ENCODE peak calls at places on chromosome 21, in ten cellular contexts. X is CD8-positive, alpha-beta T cell; O is tibial nerve; T is fibroblast of lung; S is osteocyte; J is thyroid gland; D is transverse colon; B is ascending aorta; N is MM.1S; W is Panc1. Q is an unnamed sample.

GRCh38 chr21:38303300-38303699 is 46.5 kb downstream of the KCNJ15 start:
- DNase-seq in X (no peak), O (peak), T (peak), S (no peak), J (no peak), D (no peak), B (peak), N (no peak), W (peak), Q (no peak)

GRCh38 chr21:36908260-36908908 is 58.1 kb downstream of the HLCS start:
- DNase-seq in X (no peak), O (no peak), T (peak), S (no peak), J (no peak), D (no peak), B (no peak), N (no peak), W (no peak), Q (no peak)

GRCh38 chr21:46099476-46099875 is 1.6 kb downstream of the COL6A2 start:
- DNase-seq in X (peak), O (peak), T (no peak), S (peak), J (no peak), D (peak), B (peak), N (no peak), W (no peak), Q (peak)

GRCh38 chr21:40719615-40720014 is 127.3 kb downstream of the DSCAM start:
- DNase-seq in X (no peak), O (no peak), T (no peak), S (no peak), J (no peak), D (no peak), B (no peak), N (peak), W (no peak), Q (no peak)

GRCh38 chr21:39579734-39580332 is 32.9 kb upstream of the B3GALT5 start:
- DNase-seq in X (no peak), O (no peak), T (no peak), S (peak), J (no peak), D (no peak), B (no peak), N (no peak), W (no peak), Q (no peak)

GRCh38 chr21:44657635-44658183 is at the start of gene KRTAP12-3:
- DNase-seq in X (peak), O (no peak), T (no peak), S (peak), J (no peak), D (no peak), B (no peak), N (peak), W (no peak), Q (no peak)

GRCh38 chr21:36700295-36700960 is 1.5 kb downstream of the SIM2 start:
- DNase-seq in X (no peak), O (no peak), T (no peak), S (no peak), J (no peak), D (no peak), B (no peak), N (no peak), W (no peak), Q (no peak)

GRCh38 chr21:20418353-20418752 is 579.9 kb upstream of the NCAM2 start:
- DNase-seq in X (no peak), O (no peak), T (no peak), S (no peak), J (no peak), D (no peak), B (no peak), N (no peak), W (no peak), Q (no peak)

GRCh38 chr21:26169061-26169610 is 1.4 kb downstream of the APP start:
- DNase-seq in X (peak), O (peak), T (peak), S (no peak), J (peak), D (peak), B (peak), N (peak), W (no peak), Q (peak)

GRCh38 chr21:42362198-42362597 is 4.1 kb downstream of the TFF1 start:
- DNase-seq in X (no peak), O (no peak), T (no peak), S (no peak), J (no peak), D (no peak), B (no peak), N (no peak), W (no peak), Q (no peak)

GRCh38 chr21:42361286-42361685 is 5.0 kb downstream of the TFF1 start:
- DNase-seq in X (no peak), O (no peak), T (no peak), S (no peak), J (no peak), D (no peak), B (no peak), N (no peak), W (no peak), Q (no peak)

GRCh38 chr21:42358261-42358660 is 7.5 kb upstream of the TFF2 start:
- DNase-seq in X (no peak), O (no peak), T (no peak), S (no peak), J (no peak), D (no peak), B (no peak), N (no peak), W (no peak), Q (no peak)

GRCh38 chr21:42358937-42359336 is 7.4 kb downstream of the TFF1 start:
- DNase-seq in X (no peak), O (no peak), T (no peak), S (no peak), J (no peak), D (no peak), B (no peak), N (peak), W (no peak), Q (no peak)

GRCh38 chr21:42360317-42360716 is 6.0 kb downstream of the TFF1 start:
- DNase-seq in X (no peak), O (no peak), T (no peak), S (no peak), J (no peak), D (no peak), B (no peak), N (no peak), W (no peak), Q (no peak)
- TF ChIP-seq CTCF in X (no peak), O (no peak), T (no peak), S (no peak), J (no peak), D (no peak), B (no peak), N (peak), W (no peak), Q (no peak)

GRCh38 chr21:31786164-31786920 is 54.4 kb upstream of the SCAF4 start:
- DNase-seq in X (no peak), O (no peak), T (no peak), S (no peak), J (peak), D (no peak), B (no peak), N (no peak), W (no peak), Q (no peak)

GRCh38 chr21:31781737-31782136 is 49.8 kb upstream of the SCAF4 start:
- DNase-seq in X (no peak), O (peak), T (peak), S (no peak), J (peak), D (no peak), B (peak), N (no peak), W (no peak), Q (no peak)

GRCh38 chr21:31777857-31778256 is 45.9 kb upstream of the SCAF4 start:
- DNase-seq in X (no peak), O (no peak), T (no peak), S (no peak), J (no peak), D (peak), B (no peak), N (no peak), W (no peak), Q (no peak)

DNA sequence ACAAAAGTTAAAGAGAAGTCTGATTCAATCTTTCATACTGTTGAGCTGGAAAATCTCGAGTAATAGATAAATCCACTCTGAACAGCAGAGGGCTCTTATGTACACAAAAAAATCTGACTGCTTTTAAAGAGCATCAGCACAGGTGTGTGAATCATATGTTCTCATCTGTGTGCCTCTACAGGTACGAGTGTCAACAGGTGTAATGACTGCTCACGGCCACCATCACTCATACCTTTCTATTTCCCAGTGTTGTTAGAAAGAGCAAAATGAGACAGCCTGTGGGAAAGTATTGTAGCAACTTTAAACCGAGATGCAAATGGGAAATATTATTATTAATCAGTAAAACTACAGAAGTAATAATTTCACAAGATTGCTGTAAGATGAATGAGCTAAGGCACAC is 49.0 kb upstream of the SCAF4 start:
- DNase-seq in X (no peak), O (no peak), T (no peak), S (no peak), J (no peak), D (no peak), B (no peak), N (peak), W (no peak), Q (no peak)
- TF ChIP-seq CTCF in X (no peak), O (no peak), T (no peak), S (peak), J (peak), D (no peak), B (no peak), N (peak), W (peak), Q (peak)

DNA sequence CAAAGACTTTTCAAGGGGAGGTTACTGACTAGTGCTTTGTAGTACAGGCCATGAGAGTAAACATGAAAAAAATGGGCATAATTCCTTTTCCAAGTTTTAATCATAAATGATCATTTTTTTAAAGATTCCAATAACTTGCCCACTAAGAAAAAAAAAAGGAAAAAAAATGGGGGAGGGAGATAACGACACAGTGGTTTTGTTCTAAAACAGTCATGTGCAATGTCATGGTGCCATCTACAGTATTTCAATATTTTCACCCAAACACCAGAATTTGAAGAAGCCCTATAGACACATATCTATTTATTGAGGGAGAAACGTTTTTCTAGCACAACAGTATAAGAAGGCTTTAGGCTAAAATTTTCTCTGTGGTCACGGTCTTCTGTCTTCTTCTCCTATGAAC is 250.2 kb downstream of the LTN1 start:
- DNase-seq in X (no peak), O (no peak), T (peak), S (no peak), J (no peak), D (no peak), B (no peak), N (no peak), W (no peak), Q (no peak)
- TF ChIP-seq CTCF in X (no peak), O (no peak), T (peak), S (peak), J (no peak), D (no peak), B (peak), N (peak), W (no peak), Q (no peak)

GRCh38 chr21:43361127-43361492 is 65.8 kb downstream of the SIK1 start:
- DNase-seq in X (no peak), O (no peak), T (no peak), S (no peak), J (no peak), D (peak), B (no peak), N (peak), W (no peak), Q (no peak)
- TF ChIP-seq CTCF in X (no peak), O (no peak), T (no peak), S (no peak), J (no peak), D (no peak), B (no peak), N (peak), W (no peak), Q (no peak)

DNA sequence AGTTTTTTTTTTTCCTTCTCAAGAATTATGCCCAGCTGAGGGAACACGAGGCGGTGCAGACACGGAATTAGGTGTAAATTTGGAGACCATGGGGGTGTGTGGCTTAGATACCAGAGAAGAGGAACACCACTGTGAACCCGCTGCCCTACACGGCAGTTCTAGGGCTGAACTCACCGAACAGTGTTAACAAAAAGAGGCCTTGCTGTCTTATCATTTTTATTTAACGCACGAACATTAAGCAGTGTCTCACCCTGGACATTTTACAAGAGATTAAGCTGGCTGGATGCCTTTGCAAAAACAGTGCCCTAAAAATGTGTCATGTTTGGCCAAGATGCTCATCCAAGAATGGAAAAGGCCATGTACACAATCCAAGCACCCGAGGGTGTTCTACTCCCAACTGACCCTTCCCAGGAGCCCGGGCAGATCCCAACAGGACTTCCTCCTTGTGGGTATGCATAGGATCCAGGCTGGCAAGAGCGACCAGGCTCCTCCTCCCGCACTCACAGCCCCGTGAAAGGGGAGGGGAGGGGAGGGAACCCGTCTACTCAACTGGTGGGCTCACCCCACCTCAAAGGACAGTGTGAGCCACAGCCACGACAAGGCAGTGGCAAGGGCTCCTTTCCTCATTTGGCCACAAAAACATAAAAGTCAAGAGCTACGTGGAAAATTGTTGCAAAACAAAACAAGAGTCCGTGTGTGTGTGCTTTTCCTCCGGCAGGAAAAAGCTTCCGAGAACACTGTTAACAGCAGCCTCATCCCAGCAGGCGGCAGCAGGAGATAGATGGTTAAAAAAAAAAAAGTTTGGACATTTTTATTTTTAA is 20.3 kb downstream of the C2CD2 start:
- DNase-seq in X (no peak), O (no peak), T (no peak), S (no peak), J (no peak), D (no peak), B (peak), N (no peak), W (no peak), Q (no peak)
- TF ChIP-seq CTCF in X (no peak), O (peak), T (peak), S (peak), J (peak), D (no peak), B (no peak), N (no peak), W (peak), Q (no peak)

Q was measured in progenitor cell of endocrine pancreas.